ENCODE peak calls at places on chromosomes 16 and 17, in eight cellular contexts. A is CD8-positive, alpha-beta memory T cell; H is effector memory CD4-positive, alpha-beta T cell; N is uterus; C is mammary epithelial cell; W is A549; E is hepatocyte; O is heart left ventricle. Z is an unnamed sample.

GRCh38 chr16:73405851-73406250 is 357.9 kb upstream of the ZFHX3 start:
- DNase-seq in A (no peak), H (no peak), N (no peak), C (no peak), W (no peak), E (peak), O (no peak), Z (no peak)

GRCh38 chr17:66040402-66040801 is 151.5 kb downstream of the CEP112 start:
- DNase-seq in A (no peak), H (no peak), N (no peak), C (no peak), W (no peak), E (no peak), O (no peak), Z (no peak)

GRCh38 chr17:36824678-36825091 is 112.6 kb upstream of the LHX1 start:
- DNase-seq in A (no peak), H (no peak), N (no peak), C (no peak), W (no peak), E (no peak), O (no peak), Z (no peak)

GRCh38 chr17:8489841-8490240 is 54.2 kb downstream of the NDEL1 start:
- DNase-seq in A (no peak), H (no peak), N (no peak), C (no peak), W (no peak), E (no peak), O (no peak), Z (no peak)

GRCh38 chr16:14284930-14285541 is 213.9 kb downstream of the MRTFB start:
- DNase-seq in A (no peak), H (no peak), N (no peak), C (no peak), W (peak), E (peak), O (no peak), Z (peak)

GRCh38 chr16:69017036-69017783 is 88.2 kb upstream of the HAS3 start:
- DNase-seq in A (no peak), H (no peak), N (no peak), C (peak), W (peak), E (no peak), O (no peak), Z (no peak)

GRCh38 chr16:10521681-10522274 is 58.6 kb downstream of the EMP2 start:
- DNase-seq in A (peak), H (no peak), N (peak), C (peak), W (peak), E (peak), O (peak), Z (peak)

GRCh38 chr16:65910291-65910690 is 456.2 kb upstream of the CDH5 start:
- DNase-seq in A (no peak), H (no peak), N (no peak), C (peak), W (no peak), E (no peak), O (no peak), Z (no peak)

GRCh38 chr17:19247423-19247822 is 10.3 kb downstream of the EPN2 start:
- DNase-seq in A (no peak), H (no peak), N (no peak), C (no peak), W (no peak), E (no peak), O (peak), Z (no peak)

GRCh38 chr16:57555831-57556230 is 13.4 kb downstream of the ADGRG5 start:
- DNase-seq in A (no peak), H (no peak), N (no peak), C (no peak), W (no peak), E (no peak), O (no peak), Z (no peak)

GRCh38 chr17:20127660-20128413 is 118.7 kb downstream of the SPECC1 start:
- DNase-seq in A (no peak), H (no peak), N (no peak), C (peak), W (no peak), E (peak), O (no peak), Z (no peak)

GRCh38 chr17:41367426-41368075 is 2.1 kb downstream of the KRT33B start:
- DNase-seq in A (no peak), H (no peak), N (peak), C (peak), W (peak), E (no peak), O (no peak), Z (no peak)

GRCh38 chr17:6376901-6377300 is 58.0 kb downstream of the AIPL1 start:
- DNase-seq in A (no peak), H (no peak), N (no peak), C (no peak), W (no peak), E (peak), O (no peak), Z (no peak)

GRCh38 chr17:78745407-78746088 is 36.5 kb downstream of the CYTH1 start:
- DNase-seq in A (peak), H (no peak), N (no peak), C (no peak), W (no peak), E (peak), O (no peak), Z (no peak)

DNA sequence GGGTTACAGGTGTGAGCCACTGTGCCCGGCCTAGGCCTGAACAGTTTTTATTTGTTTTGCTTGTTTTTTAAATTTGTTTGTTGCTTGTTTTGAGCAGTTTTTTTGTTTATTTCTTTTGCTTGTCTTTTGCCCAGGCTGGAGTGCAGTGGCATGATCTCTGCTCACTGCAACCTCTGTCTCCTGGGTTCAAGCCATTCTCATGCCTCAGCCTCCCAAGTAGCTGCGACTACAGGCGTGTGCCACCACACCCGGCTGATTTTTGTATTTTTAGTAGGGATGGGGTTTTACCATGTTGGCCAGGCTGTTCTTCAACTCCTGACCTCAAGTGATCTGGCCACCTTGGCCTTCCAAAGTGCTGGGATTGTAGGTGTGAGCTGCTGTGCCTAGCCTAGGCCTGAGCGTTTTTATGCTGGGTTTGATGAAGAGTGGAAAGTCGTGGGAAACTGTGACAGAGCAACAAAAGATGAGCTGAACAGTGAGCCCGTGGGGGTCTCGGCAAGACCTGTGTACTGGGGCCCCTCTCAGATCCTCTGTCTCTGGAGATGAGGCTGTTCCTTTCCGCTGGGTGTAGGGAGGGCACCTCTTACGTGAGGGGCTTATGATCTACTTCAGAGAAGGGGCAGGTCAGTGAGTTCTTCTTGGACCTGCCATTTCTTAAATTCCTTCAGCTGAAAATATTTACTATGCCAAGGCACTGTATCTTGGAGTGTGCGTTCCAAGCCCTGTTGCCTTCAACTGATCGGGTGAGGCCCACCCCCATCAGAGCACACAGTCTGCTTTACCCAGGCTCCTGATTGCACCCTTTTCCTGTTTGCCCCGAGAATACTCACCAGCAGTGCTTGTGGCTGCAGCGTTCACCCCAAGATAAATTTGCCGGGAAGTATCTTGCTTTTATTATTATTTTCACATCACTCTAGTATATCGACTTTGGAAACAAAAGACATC is 322.1 kb downstream of the SEC14L1 start:
- DNase-seq in A (no peak), H (no peak), N (no peak), C (no peak), W (no peak), E (no peak), O (no peak), Z (no peak)
- H3K27ac ChIP-seq in A (peak), H (peak), N (no peak), C (no peak), W (no peak), E (peak), O (peak), Z (no peak)

GRCh38 chr17:351436-351713 is 1.2 kb downstream of the RPH3AL start:
- DNase-seq in A (no peak), H (no peak), N (no peak), C (peak), W (no peak), E (no peak), O (no peak), Z (no peak)

GRCh38 chr17:349666-350065 is 2.9 kb downstream of the RPH3AL start:
- DNase-seq in A (no peak), H (no peak), N (no peak), C (no peak), W (no peak), E (no peak), O (no peak), Z (no peak)

GRCh38 chr17:351875-352420 is 659 bp downstream of the RPH3AL start:
- DNase-seq in A (no peak), H (no peak), N (no peak), C (no peak), W (no peak), E (no peak), O (no peak), Z (no peak)

GRCh38 chr17:352421-353212 is at the start of gene RPH3AL:
- DNase-seq in A (no peak), H (no peak), N (no peak), C (no peak), W (peak), E (peak), O (peak), Z (no peak)

DNA sequence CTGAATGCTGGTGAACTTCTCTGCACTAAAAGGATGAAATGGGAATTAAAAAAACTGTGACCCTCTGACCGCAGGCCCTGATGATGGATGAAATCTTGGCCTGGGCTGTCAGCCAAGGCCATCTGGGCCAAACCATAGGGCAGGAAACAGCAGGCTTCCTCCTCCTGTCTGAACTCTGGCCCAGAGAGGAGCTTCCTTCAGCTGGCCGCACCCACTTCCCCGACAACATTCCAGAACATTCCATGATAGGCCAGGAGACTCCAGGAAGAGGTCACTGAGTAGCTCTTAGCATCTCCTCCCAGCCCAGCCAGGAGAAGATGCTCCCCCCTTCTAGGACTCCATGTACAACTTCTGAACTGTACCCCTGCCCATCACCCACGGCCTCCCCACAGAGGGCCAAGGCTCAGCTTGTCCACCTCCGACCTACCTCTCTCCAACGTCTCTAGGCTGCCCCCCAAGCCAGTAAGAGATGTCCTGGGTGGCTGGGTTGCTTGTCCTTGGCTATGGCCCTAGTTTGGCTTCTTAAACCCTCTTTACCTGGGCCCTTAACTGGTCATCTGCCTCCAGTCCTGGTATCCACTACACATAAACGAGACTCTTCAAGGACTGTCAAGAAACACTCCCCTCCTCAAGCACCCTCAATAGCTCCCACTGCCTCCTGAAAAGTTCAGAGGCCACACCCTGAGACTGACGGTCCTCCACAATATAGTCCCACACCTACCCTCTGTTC is 1.7 kb downstream of the RPH3AL start:
- DNase-seq in A (no peak), H (no peak), N (peak), C (peak), W (peak), E (peak), O (peak), Z (peak)
- H3K27ac ChIP-seq in A (no peak), H (no peak), N (peak), C (peak), W (peak), E (peak), O (peak), Z (no peak)

DNA sequence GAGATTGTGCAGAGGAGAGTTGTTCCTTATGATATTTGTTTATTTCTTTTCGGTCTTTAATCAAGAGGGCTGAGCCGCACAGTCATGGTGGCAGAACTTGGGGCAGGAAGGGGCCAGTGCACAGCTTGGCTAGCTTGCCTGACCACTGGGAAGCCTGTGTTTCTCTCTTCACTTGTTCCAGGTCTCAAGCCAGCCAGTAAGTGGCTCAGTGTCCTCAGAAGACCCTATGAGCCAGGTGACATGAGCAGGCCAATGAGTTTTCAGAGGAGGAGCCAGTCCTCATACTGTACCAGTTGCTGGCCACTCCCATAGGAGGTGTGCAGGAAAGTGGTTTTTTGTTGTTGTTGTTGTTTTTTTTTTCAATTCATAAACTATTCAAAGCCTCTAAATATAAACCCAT is 15.2 kb downstream of the LYRM1 start:
- DNase-seq in A (no peak), H (no peak), N (no peak), C (no peak), W (no peak), E (no peak), O (no peak), Z (no peak)
- H3K27ac ChIP-seq in A (peak), H (no peak), N (no peak), C (no peak), W (no peak), E (no peak), O (no peak), Z (no peak)

GRCh38 chr17:44384281-44384822 is 5.1 kb downstream of the ITGA2B start:
- DNase-seq in A (no peak), H (no peak), N (no peak), C (no peak), W (no peak), E (no peak), O (no peak), Z (no peak)
- H3K27ac ChIP-seq in A (no peak), H (no peak), N (no peak), C (no peak), W (peak), E (no peak), O (no peak), Z (no peak)

GRCh38 chr17:12618557-12618956 is 47.1 kb upstream of the MYOCD start:
- DNase-seq in A (no peak), H (no peak), N (no peak), C (no peak), W (no peak), E (no peak), O (no peak), Z (no peak)

GRCh38 chr17:12622726-12623125 is 43.0 kb upstream of the MYOCD start:
- DNase-seq in A (no peak), H (no peak), N (peak), C (no peak), W (no peak), E (peak), O (no peak), Z (no peak)

GRCh38 chr17:12620200-12620720 is 45.4 kb upstream of the MYOCD start:
- DNase-seq in A (no peak), H (no peak), N (no peak), C (no peak), W (no peak), E (no peak), O (no peak), Z (no peak)

GRCh38 chr17:12623220-12623848 is 42.4 kb upstream of the MYOCD start:
- DNase-seq in A (no peak), H (no peak), N (no peak), C (no peak), W (no peak), E (no peak), O (no peak), Z (no peak)

DNA sequence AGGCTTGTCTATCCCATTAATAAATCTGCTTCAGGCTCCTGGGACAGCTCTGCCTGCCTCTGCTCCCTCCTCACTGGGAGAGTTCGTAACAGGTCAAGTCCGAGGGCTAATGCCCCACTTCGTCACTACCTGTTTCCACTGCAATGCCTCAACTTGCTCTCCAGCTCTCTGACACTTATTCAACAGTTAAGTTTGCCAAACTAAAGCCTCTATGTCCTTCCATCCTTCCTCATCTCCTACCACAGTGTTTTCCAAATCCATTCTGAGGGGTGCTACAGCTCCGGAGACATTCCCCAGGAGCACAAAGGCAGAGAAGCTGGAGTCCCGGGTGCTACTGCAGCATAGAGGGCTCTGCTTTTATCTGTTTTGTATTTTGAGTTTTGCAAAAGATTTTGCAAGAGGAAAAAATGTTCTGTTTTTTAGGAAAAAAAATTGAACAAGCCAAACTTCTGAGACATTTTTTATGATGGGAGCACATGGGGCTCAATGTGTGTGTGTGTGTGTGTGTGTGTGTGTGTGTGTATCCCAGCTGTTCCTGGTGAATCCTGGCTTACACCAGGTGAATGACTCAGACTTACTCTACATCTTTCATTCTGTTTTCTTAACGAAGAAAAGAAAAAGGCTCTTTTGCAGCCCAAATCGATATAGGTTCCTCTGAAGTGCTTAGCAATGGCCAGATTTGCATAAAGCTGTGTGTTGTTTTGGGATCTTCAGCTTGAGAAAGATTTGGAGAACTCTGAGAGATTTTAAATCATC is 46.1 kb upstream of the MYOCD start:
- DNase-seq in A (no peak), H (no peak), N (peak), C (no peak), W (no peak), E (no peak), O (no peak), Z (no peak)
- H3K27ac ChIP-seq in A (no peak), H (no peak), N (peak), C (no peak), W (peak), E (no peak), O (no peak), Z (no peak)

GRCh38 chr17:47694818-47695663 is 1.1 kb downstream of the TBKBP1 start:
- DNase-seq in A (no peak), H (no peak), N (peak), C (no peak), W (no peak), E (peak), O (peak), Z (no peak)
- H3K27ac ChIP-seq in A (peak), H (peak), N (peak), C (no peak), W (peak), E (peak), O (peak), Z (peak)

DNA sequence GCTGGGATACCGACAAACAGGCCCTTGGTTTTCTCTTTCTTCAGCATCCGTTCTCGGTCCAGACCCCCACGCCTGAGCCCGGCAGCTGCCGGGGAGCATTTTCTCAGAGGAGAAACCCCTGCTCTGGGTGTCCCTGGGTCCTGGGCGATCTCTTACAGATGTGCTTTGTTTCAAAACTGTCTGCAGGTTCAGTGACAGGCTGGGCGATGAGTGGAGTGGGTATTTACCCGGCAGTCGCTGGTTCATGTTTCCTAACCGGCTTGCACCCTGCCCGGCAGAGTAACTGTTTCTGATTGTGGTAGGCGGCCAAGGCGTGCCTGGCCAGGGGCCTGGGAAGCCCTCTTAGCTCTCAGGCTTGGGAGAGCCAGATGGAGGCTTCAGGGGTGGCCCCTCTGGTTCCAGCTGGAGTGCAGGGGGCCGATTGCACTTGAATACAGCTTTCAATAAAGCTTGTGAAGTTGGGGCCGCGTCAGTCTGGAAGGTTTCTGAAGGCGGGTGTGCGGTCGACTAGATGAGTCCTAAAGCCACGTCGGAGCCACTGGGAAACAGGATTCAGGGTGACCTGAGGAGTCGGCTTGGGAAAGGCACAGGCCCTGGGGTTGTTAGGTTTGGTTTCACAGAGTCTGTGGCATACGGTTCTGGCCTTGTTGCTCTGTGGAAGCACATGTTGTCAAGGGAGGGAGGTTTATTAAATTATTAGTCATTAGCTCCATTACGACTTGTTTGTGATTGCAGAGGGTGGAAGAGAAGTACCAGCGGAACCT is 1.4 kb downstream of the BAIAP2 start:
- DNase-seq in A (no peak), H (no peak), N (no peak), C (no peak), W (no peak), E (no peak), O (peak), Z (no peak)
- H3K27ac ChIP-seq in A (no peak), H (no peak), N (peak), C (no peak), W (no peak), E (no peak), O (peak), Z (peak)

GRCh38 chr16:5541356-5541755 is 443.8 kb upstream of the EEF2KMT start:
- DNase-seq in A (no peak), H (no peak), N (no peak), C (no peak), W (no peak), E (no peak), O (no peak), Z (no peak)
- H3K27ac ChIP-seq in A (no peak), H (no peak), N (no peak), C (no peak), W (no peak), E (no peak), O (no peak), Z (no peak)

GRCh38 chr16:30115238-30115637 is 1.9 kb upstream of the GDPD3 start:
- DNase-seq in A (peak), H (no peak), N (no peak), C (no peak), W (no peak), E (peak), O (no peak), Z (no peak)
- H3K27ac ChIP-seq in A (no peak), H (peak), N (no peak), C (no peak), W (no peak), E (peak), O (no peak), Z (no peak)